ENCODE peak calls at places on chromosomes 13 and 19, in seven cellular contexts. One of them, this sample, is unnamed.

GRCh38 chr19:32287811-32288227 is 57.6 kb upstream of the ZNF507 start:
- DNase-seq in activated gamma-delta T cell treated with anti-CD3 and anti-CD28 coated beads, Interleukin-2, amount 50 U/mL, for 16 hours: no peak
- DNase-seq in activated CD4-positive, alpha-beta T cell treated with anti-CD3 and anti-CD28 coated beads, Interleukin-2, amount 50 U/mL, for 1 hour: no peak
- DNase-seq in CD4-positive, CD25-positive, alpha-beta regulatory T cell: no peak
- DNase-seq in NCI-H82: peak
- DNase-seq in tibial artery: peak
- DNase-seq in mammary epithelial cell: peak
- DNase-seq in this sample: peak

GRCh38 chr19:3321696-3322095 is 44.7 kb upstream of the NFIC start:
- DNase-seq in CD4-positive, CD25-positive, alpha-beta regulatory T cell: no peak
- DNase-seq in activated CD4-positive, alpha-beta T cell treated with anti-CD3 and anti-CD28 coated beads, Interleukin-2, amount 50 U/mL, for 1 hour: no peak
- DNase-seq in NCI-H82: no peak
- DNase-seq in activated gamma-delta T cell treated with anti-CD3 and anti-CD28 coated beads, Interleukin-2, amount 50 U/mL, for 16 hours: no peak
- DNase-seq in tibial artery: no peak
- DNase-seq in mammary epithelial cell: no peak
- DNase-seq in this sample: no peak

GRCh38 chr13:22175815-22176214 is 504.9 kb downstream of the FGF9 start:
- DNase-seq in activated gamma-delta T cell treated with anti-CD3 and anti-CD28 coated beads, Interleukin-2, amount 50 U/mL, for 16 hours: no peak
- DNase-seq in CD4-positive, CD25-positive, alpha-beta regulatory T cell: no peak
- DNase-seq in NCI-H82: no peak
- DNase-seq in activated CD4-positive, alpha-beta T cell treated with anti-CD3 and anti-CD28 coated beads, Interleukin-2, amount 50 U/mL, for 1 hour: no peak
- DNase-seq in tibial artery: no peak
- DNase-seq in mammary epithelial cell: no peak
- DNase-seq in this sample: no peak

GRCh38 chr19:53915000-53915399 is 5.9 kb downstream of the CACNG7 start:
- DNase-seq in mammary epithelial cell: no peak
- DNase-seq in tibial artery: no peak
- DNase-seq in activated CD4-positive, alpha-beta T cell treated with anti-CD3 and anti-CD28 coated beads, Interleukin-2, amount 50 U/mL, for 1 hour: no peak
- DNase-seq in activated gamma-delta T cell treated with anti-CD3 and anti-CD28 coated beads, Interleukin-2, amount 50 U/mL, for 16 hours: no peak
- DNase-seq in CD4-positive, CD25-positive, alpha-beta regulatory T cell: no peak
- DNase-seq in NCI-H82: no peak
- DNase-seq in this sample: no peak

GRCh38 chr19:1453525-1454371 is 3.8 kb downstream of the APC2 start:
- DNase-seq in tibial artery: no peak
- DNase-seq in activated gamma-delta T cell treated with anti-CD3 and anti-CD28 coated beads, Interleukin-2, amount 50 U/mL, for 16 hours: no peak
- DNase-seq in NCI-H82: peak
- DNase-seq in CD4-positive, CD25-positive, alpha-beta regulatory T cell: no peak
- DNase-seq in mammary epithelial cell: no peak
- DNase-seq in activated CD4-positive, alpha-beta T cell treated with anti-CD3 and anti-CD28 coated beads, Interleukin-2, amount 50 U/mL, for 1 hour: no peak
- DNase-seq in this sample: peak

GRCh38 chr19:34366670-34367423 is 1.9 kb downstream of the GPI start:
- DNase-seq in tibial artery: no peak
- DNase-seq in CD4-positive, CD25-positive, alpha-beta regulatory T cell: no peak
- DNase-seq in NCI-H82: no peak
- DNase-seq in mammary epithelial cell: peak
- DNase-seq in activated gamma-delta T cell treated with anti-CD3 and anti-CD28 coated beads, Interleukin-2, amount 50 U/mL, for 16 hours: no peak
- DNase-seq in activated CD4-positive, alpha-beta T cell treated with anti-CD3 and anti-CD28 coated beads, Interleukin-2, amount 50 U/mL, for 1 hour: no peak
- DNase-seq in this sample: peak

GRCh38 chr19:47507031-47507430 is 7.8 kb downstream of the NAPA start:
- DNase-seq in mammary epithelial cell: no peak
- DNase-seq in activated CD4-positive, alpha-beta T cell treated with anti-CD3 and anti-CD28 coated beads, Interleukin-2, amount 50 U/mL, for 1 hour: no peak
- DNase-seq in NCI-H82: peak
- DNase-seq in CD4-positive, CD25-positive, alpha-beta regulatory T cell: no peak
- DNase-seq in tibial artery: no peak
- DNase-seq in activated gamma-delta T cell treated with anti-CD3 and anti-CD28 coated beads, Interleukin-2, amount 50 U/mL, for 16 hours: no peak
- DNase-seq in this sample: no peak

GRCh38 chr19:18379803-18380747 is 5.9 kb upstream of the GDF15 start:
- DNase-seq in tibial artery: peak
- DNase-seq in NCI-H82: no peak
- DNase-seq in mammary epithelial cell: peak
- DNase-seq in activated gamma-delta T cell treated with anti-CD3 and anti-CD28 coated beads, Interleukin-2, amount 50 U/mL, for 16 hours: no peak
- DNase-seq in CD4-positive, CD25-positive, alpha-beta regulatory T cell: no peak
- DNase-seq in activated CD4-positive, alpha-beta T cell treated with anti-CD3 and anti-CD28 coated beads, Interleukin-2, amount 50 U/mL, for 1 hour: no peak
- DNase-seq in this sample: peak

GRCh38 chr13:101490400-101491015 is 38.0 kb downstream of the ITGBL1 start:
- DNase-seq in tibial artery: no peak
- DNase-seq in activated gamma-delta T cell treated with anti-CD3 and anti-CD28 coated beads, Interleukin-2, amount 50 U/mL, for 16 hours: no peak
- DNase-seq in mammary epithelial cell: peak
- DNase-seq in CD4-positive, CD25-positive, alpha-beta regulatory T cell: no peak
- DNase-seq in NCI-H82: peak
- DNase-seq in activated CD4-positive, alpha-beta T cell treated with anti-CD3 and anti-CD28 coated beads, Interleukin-2, amount 50 U/mL, for 1 hour: no peak
- DNase-seq in this sample: peak

GRCh38 chr19:50050406-50051223 is 24.8 kb downstream of the ZNF473 start:
- DNase-seq in tibial artery: peak
- DNase-seq in CD4-positive, CD25-positive, alpha-beta regulatory T cell: peak
- DNase-seq in activated CD4-positive, alpha-beta T cell treated with anti-CD3 and anti-CD28 coated beads, Interleukin-2, amount 50 U/mL, for 1 hour: peak
- DNase-seq in mammary epithelial cell: peak
- DNase-seq in NCI-H82: peak
- DNase-seq in activated gamma-delta T cell treated with anti-CD3 and anti-CD28 coated beads, Interleukin-2, amount 50 U/mL, for 16 hours: peak
- DNase-seq in this sample: peak

GRCh38 chr13:98664047-98664446 is 87.1 kb upstream of the STK24 start:
- DNase-seq in NCI-H82: no peak
- DNase-seq in activated CD4-positive, alpha-beta T cell treated with anti-CD3 and anti-CD28 coated beads, Interleukin-2, amount 50 U/mL, for 1 hour: no peak
- DNase-seq in tibial artery: no peak
- DNase-seq in activated gamma-delta T cell treated with anti-CD3 and anti-CD28 coated beads, Interleukin-2, amount 50 U/mL, for 16 hours: peak
- DNase-seq in CD4-positive, CD25-positive, alpha-beta regulatory T cell: no peak
- DNase-seq in mammary epithelial cell: peak
- DNase-seq in this sample: peak

GRCh38 chr19:4182082-4182926 is at the start of the genes ANKRD24 and SIRT6:
- DNase-seq in NCI-H82: peak
- DNase-seq in activated gamma-delta T cell treated with anti-CD3 and anti-CD28 coated beads, Interleukin-2, amount 50 U/mL, for 16 hours: peak
- DNase-seq in tibial artery: peak
- DNase-seq in mammary epithelial cell: peak
- DNase-seq in activated CD4-positive, alpha-beta T cell treated with anti-CD3 and anti-CD28 coated beads, Interleukin-2, amount 50 U/mL, for 1 hour: peak
- DNase-seq in CD4-positive, CD25-positive, alpha-beta regulatory T cell: peak
- DNase-seq in this sample: peak

GRCh38 chr19:7845390-7846179 is 15.6 kb downstream of the EVI5L start:
- DNase-seq in NCI-H82: no peak
- DNase-seq in activated CD4-positive, alpha-beta T cell treated with anti-CD3 and anti-CD28 coated beads, Interleukin-2, amount 50 U/mL, for 1 hour: no peak
- DNase-seq in mammary epithelial cell: no peak
- DNase-seq in tibial artery: no peak
- DNase-seq in CD4-positive, CD25-positive, alpha-beta regulatory T cell: no peak
- DNase-seq in activated gamma-delta T cell treated with anti-CD3 and anti-CD28 coated beads, Interleukin-2, amount 50 U/mL, for 16 hours: no peak
- DNase-seq in this sample: no peak

GRCh38 chr13:20475927-20476691 is 49.5 kb downstream of the CRYL1 start:
- DNase-seq in mammary epithelial cell: peak
- DNase-seq in CD4-positive, CD25-positive, alpha-beta regulatory T cell: peak
- DNase-seq in activated CD4-positive, alpha-beta T cell treated with anti-CD3 and anti-CD28 coated beads, Interleukin-2, amount 50 U/mL, for 1 hour: peak
- DNase-seq in tibial artery: no peak
- DNase-seq in activated gamma-delta T cell treated with anti-CD3 and anti-CD28 coated beads, Interleukin-2, amount 50 U/mL, for 16 hours: peak
- DNase-seq in NCI-H82: no peak
- DNase-seq in this sample: no peak

GRCh38 chr19:41944336-41944735 is 14.8 kb downstream of the RABAC1 start:
- DNase-seq in NCI-H82: no peak
- DNase-seq in tibial artery: no peak
- DNase-seq in activated gamma-delta T cell treated with anti-CD3 and anti-CD28 coated beads, Interleukin-2, amount 50 U/mL, for 16 hours: no peak
- DNase-seq in activated CD4-positive, alpha-beta T cell treated with anti-CD3 and anti-CD28 coated beads, Interleukin-2, amount 50 U/mL, for 1 hour: no peak
- DNase-seq in CD4-positive, CD25-positive, alpha-beta regulatory T cell: no peak
- DNase-seq in mammary epithelial cell: no peak
- DNase-seq in this sample: no peak

GRCh38 chr13:100209857-100210580 is 121.1 kb downstream of the PCCA start:
- DNase-seq in tibial artery: no peak
- DNase-seq in CD4-positive, CD25-positive, alpha-beta regulatory T cell: no peak
- DNase-seq in mammary epithelial cell: peak
- DNase-seq in activated gamma-delta T cell treated with anti-CD3 and anti-CD28 coated beads, Interleukin-2, amount 50 U/mL, for 16 hours: no peak
- DNase-seq in NCI-H82: no peak
- DNase-seq in activated CD4-positive, alpha-beta T cell treated with anti-CD3 and anti-CD28 coated beads, Interleukin-2, amount 50 U/mL, for 1 hour: no peak
- DNase-seq in this sample: peak

GRCh38 chr13:40536443-40537113 is 129.9 kb downstream of the FOXO1 start:
- DNase-seq in mammary epithelial cell: peak
- DNase-seq in CD4-positive, CD25-positive, alpha-beta regulatory T cell: no peak
- DNase-seq in NCI-H82: no peak
- DNase-seq in activated gamma-delta T cell treated with anti-CD3 and anti-CD28 coated beads, Interleukin-2, amount 50 U/mL, for 16 hours: no peak
- DNase-seq in tibial artery: no peak
- DNase-seq in activated CD4-positive, alpha-beta T cell treated with anti-CD3 and anti-CD28 coated beads, Interleukin-2, amount 50 U/mL, for 1 hour: no peak
- DNase-seq in this sample: peak

GRCh38 chr19:1370579-1371361 is 12.9 kb upstream of the NDUFS7 start:
- DNase-seq in NCI-H82: no peak
- DNase-seq in mammary epithelial cell: no peak
- DNase-seq in activated CD4-positive, alpha-beta T cell treated with anti-CD3 and anti-CD28 coated beads, Interleukin-2, amount 50 U/mL, for 1 hour: no peak
- DNase-seq in CD4-positive, CD25-positive, alpha-beta regulatory T cell: no peak
- DNase-seq in activated gamma-delta T cell treated with anti-CD3 and anti-CD28 coated beads, Interleukin-2, amount 50 U/mL, for 16 hours: no peak
- DNase-seq in tibial artery: no peak
- DNase-seq in this sample: no peak

GRCh38 chr19:40771101-40771539 is 4.2 kb upstream of the MIA start:
- DNase-seq in tibial artery: no peak
- DNase-seq in CD4-positive, CD25-positive, alpha-beta regulatory T cell: no peak
- DNase-seq in NCI-H82: peak
- DNase-seq in mammary epithelial cell: no peak
- DNase-seq in activated gamma-delta T cell treated with anti-CD3 and anti-CD28 coated beads, Interleukin-2, amount 50 U/mL, for 16 hours: no peak
- DNase-seq in activated CD4-positive, alpha-beta T cell treated with anti-CD3 and anti-CD28 coated beads, Interleukin-2, amount 50 U/mL, for 1 hour: no peak
- DNase-seq in this sample: no peak

GRCh38 chr19:18697680-18698079 is 14.2 kb downstream of the CRTC1 start:
- DNase-seq in activated gamma-delta T cell treated with anti-CD3 and anti-CD28 coated beads, Interleukin-2, amount 50 U/mL, for 16 hours: no peak
- DNase-seq in activated CD4-positive, alpha-beta T cell treated with anti-CD3 and anti-CD28 coated beads, Interleukin-2, amount 50 U/mL, for 1 hour: no peak
- DNase-seq in tibial artery: no peak
- DNase-seq in mammary epithelial cell: no peak
- DNase-seq in CD4-positive, CD25-positive, alpha-beta regulatory T cell: no peak
- DNase-seq in NCI-H82: no peak
- DNase-seq in this sample: no peak

GRCh38 chr19:45187421-45188100 is 9.0 kb downstream of the BLOC1S3 start:
- DNase-seq in activated gamma-delta T cell treated with anti-CD3 and anti-CD28 coated beads, Interleukin-2, amount 50 U/mL, for 16 hours: no peak
- DNase-seq in mammary epithelial cell: no peak
- DNase-seq in tibial artery: no peak
- DNase-seq in NCI-H82: peak
- DNase-seq in CD4-positive, CD25-positive, alpha-beta regulatory T cell: no peak
- DNase-seq in activated CD4-positive, alpha-beta T cell treated with anti-CD3 and anti-CD28 coated beads, Interleukin-2, amount 50 U/mL, for 1 hour: no peak
- DNase-seq in this sample: no peak

This sample was measured in bronchial epithelial cell.